ENCODE peak calls at places on chromosomes 16 and 17, in four cellular contexts. X, V, D and I are unnamed samples.

GRCh38 chr16:30049871-30050270 is 15.7 kb upstream of the ALDOA start:
- DNase-seq in V (no peak), X (no peak), D (no peak), I (no peak)

GRCh38 chr17:41678907-41679739 is 9.6 kb upstream of the EIF1 start:
- DNase-seq in V (no peak), D (peak; percentile 53), X (no peak), I (no peak)

GRCh38 chr16:89828199-89828869 is at the start of gene SPIRE2:
- DNase-seq in X (peak; percentile 62), V (peak; percentile 85), D (peak; percentile 81), I (no peak)

GRCh38 chr17:78313735-78314648 is 45.9 kb downstream of the SOCS3 start:
- DNase-seq in V (peak; percentile 60), X (peak; percentile 81), D (peak; percentile 72), I (peak; percentile 47)

GRCh38 chr16:20952144-20952797 is 51.7 kb downstream of the LYRM1 start:
- DNase-seq in X (no peak), V (no peak), D (no peak), I (no peak)

GRCh38 chr16:20300312-20301097 is 26.8 kb downstream of the GP2 start:
- DNase-seq in V (peak; percentile 40), X (no peak), D (peak; percentile 17), I (no peak)

GRCh38 chr17:82502207-82502606 is 17.3 kb upstream of the FOXK2 start:
- DNase-seq in D (no peak), X (peak; percentile 85), V (no peak), I (no peak)

GRCh38 chr17:79777844-79778503 is at the start of gene CBX2:
- DNase-seq in X (peak; percentile 55), V (peak; percentile 73), D (peak; percentile 78), I (no peak)

GRCh38 chr17:66678827-66679226 is 156.1 kb upstream of the CACNG5 start:
- DNase-seq in V (no peak), X (no peak), D (no peak), I (no peak)

GRCh38 chr17:82105882-82106696 is 8.1 kb upstream of the FASN start:
- DNase-seq in X (no peak), D (peak; percentile 35), V (peak; percentile 45), I (no peak)

GRCh38 chr17:39757931-39758873 is 20.5 kb downstream of the GRB7 start:
- DNase-seq in D (no peak), X (no peak), V (no peak), I (no peak)

GRCh38 chr17:71033336-71033735 is 864.0 kb downstream of the KCNJ2 start:
- DNase-seq in X (no peak), D (no peak), V (no peak), I (no peak)

GRCh38 chr17:47987240-47987835 is 16.4 kb downstream of the CDK5RAP3 start:
- DNase-seq in V (no peak), X (peak; percentile 22), D (no peak), I (no peak)

GRCh38 chr16:72111653-72112451 is 18.2 kb downstream of the DHX38 start:
- DNase-seq in X (no peak), D (no peak), V (no peak), I (no peak)

GRCh38 chr17:42536372-42537155 is 523 bp downstream of the NAGLU start:
- DNase-seq in X (peak; percentile 92), V (peak; percentile 49), D (peak; percentile 76), I (peak; percentile 76)

GRCh38 chr16:85391175-85391707 is 221.9 kb upstream of the GSE1 start:
- DNase-seq in V (no peak), D (no peak), X (no peak), I (no peak)

GRCh38 chr17:36482611-36483504 is 3.6 kb upstream of the ZNHIT3 start:
- DNase-seq in V (peak; percentile 85), D (peak; percentile 81), X (peak; percentile 63), I (peak; percentile 73)

GRCh38 chr17:79837888-79838540 is 1.2 kb downstream of the CBX4 start:
- DNase-seq in X (no peak), V (no peak), D (no peak), I (no peak)

GRCh38 chr17:45294506-45294905 is 22.3 kb downstream of the MAP3K14 start:
- DNase-seq in D (peak; percentile 64), V (no peak), X (peak; percentile 82), I (no peak)

GRCh38 chr16:71943887-71944286 is 48.6 kb downstream of the IST1 start:
- DNase-seq in D (no peak), X (no peak), V (no peak), I (no peak)

GRCh38 chr16:47528431-47528830 is 67.3 kb downstream of the PHKB start:
- DNase-seq in V (no peak), X (no peak), D (no peak), I (no peak)

GRCh38 chr17:32865141-32865540 is 11.8 kb downstream of the MYO1D start:
- DNase-seq in X (no peak), D (no peak), V (no peak), I (no peak)

GRCh38 chr16:23952128-23953041 is 116.6 kb downstream of the PRKCB start:
- DNase-seq in D (no peak), V (no peak), X (no peak), I (no peak)

GRCh38 chr16:1137604-1138003 is 15.3 kb upstream of the CACNA1H start:
- DNase-seq in D (no peak), V (no peak), X (no peak), I (no peak)

GRCh38 chr17:50645748-50646682 is 11.3 kb downstream of the ABCC3 start:
- DNase-seq in V (no peak), X (no peak), D (no peak), I (no peak)

GRCh38 chr16:19105131-19105530 is 8.6 kb upstream of the ITPRIPL2 start:
- DNase-seq in V (no peak), X (no peak), D (no peak), I (no peak)

GRCh38 chr16:598823-599739 is 9.2 kb downstream of the RAB40C start:
- DNase-seq in X (no peak), D (no peak), V (no peak), I (no peak)

GRCh38 chr16:10181196-10182162 is 749 bp downstream of the GRIN2A start:
- DNase-seq in D (peak; percentile 45), V (peak; percentile 82), X (peak; percentile 23), I (peak; percentile 8)

GRCh38 chr17:34579017-34579946 is at the start of gene TMEM132E:
- DNase-seq in D (peak; percentile 29), X (no peak), V (peak; percentile 56), I (peak; percentile 20)